ENCODE peak calls at places on chromosomes 6 and 20, in five cellular contexts. One of them, this sample, is unnamed.

GRCh38 chr20:61554617-61555016 is 302.6 kb downstream of the CDH4 start:
- DNase-seq in stimulated activated naive CD8-positive, alpha-beta T cell treated with anti-CD3 and anti-CD28 coated beads, Interleukin-15, amount 100 ng/mL, for 72 hours: no peak
- DNase-seq in foreskin fibroblast: no peak
- DNase-seq in Karpas-422: no peak
- DNase-seq in substantia nigra: no peak
- DNase-seq in this sample: no peak

GRCh38 chr6:13572240-13572639 is 2.2 kb upstream of the SIRT5 start:
- DNase-seq in Karpas-422: no peak
- DNase-seq in foreskin fibroblast: no peak
- DNase-seq in substantia nigra: no peak
- DNase-seq in stimulated activated naive CD8-positive, alpha-beta T cell treated with anti-CD3 and anti-CD28 coated beads, Interleukin-15, amount 100 ng/mL, for 72 hours: no peak
- DNase-seq in this sample: no peak

GRCh38 chr6:151160869-151161268 is 78.9 kb upstream of the AKAP12 start:
- DNase-seq in Karpas-422: peak; percentile 26
- DNase-seq in stimulated activated naive CD8-positive, alpha-beta T cell treated with anti-CD3 and anti-CD28 coated beads, Interleukin-15, amount 100 ng/mL, for 72 hours: no peak
- DNase-seq in foreskin fibroblast: no peak
- DNase-seq in substantia nigra: no peak
- DNase-seq in this sample: peak; percentile 51

GRCh38 chr20:58420798-58421496 is 31.9 kb downstream of the VAPB start:
- DNase-seq in foreskin fibroblast: peak; percentile 73
- DNase-seq in Karpas-422: no peak
- DNase-seq in substantia nigra: no peak
- DNase-seq in stimulated activated naive CD8-positive, alpha-beta T cell treated with anti-CD3 and anti-CD28 coated beads, Interleukin-15, amount 100 ng/mL, for 72 hours: no peak
- DNase-seq in this sample: peak; percentile 82

GRCh38 chr6:3732345-3733141 is 19.0 kb downstream of the PXDC1 start:
- DNase-seq in Karpas-422: peak; percentile 83
- DNase-seq in stimulated activated naive CD8-positive, alpha-beta T cell treated with anti-CD3 and anti-CD28 coated beads, Interleukin-15, amount 100 ng/mL, for 72 hours: peak; percentile 55
- DNase-seq in foreskin fibroblast: peak; percentile 75
- DNase-seq in substantia nigra: peak; percentile 66
- DNase-seq in this sample: peak; percentile 82

GRCh38 chr6:80625405-80625804 is 518.9 kb downstream of the BCKDHB start:
- DNase-seq in stimulated activated naive CD8-positive, alpha-beta T cell treated with anti-CD3 and anti-CD28 coated beads, Interleukin-15, amount 100 ng/mL, for 72 hours: no peak
- DNase-seq in substantia nigra: no peak
- DNase-seq in foreskin fibroblast: no peak
- DNase-seq in Karpas-422: no peak
- DNase-seq in this sample: no peak

GRCh38 chr6:1837868-1838267 is 228.2 kb downstream of the FOXC1 start:
- DNase-seq in Karpas-422: peak; percentile 9
- DNase-seq in foreskin fibroblast: no peak
- DNase-seq in substantia nigra: no peak
- DNase-seq in stimulated activated naive CD8-positive, alpha-beta T cell treated with anti-CD3 and anti-CD28 coated beads, Interleukin-15, amount 100 ng/mL, for 72 hours: no peak
- DNase-seq in this sample: peak; percentile 25

GRCh38 chr20:46400828-46401477 is 5.5 kb downstream of the ELMO2 start:
- DNase-seq in Karpas-422: peak; percentile 56
- DNase-seq in substantia nigra: no peak
- DNase-seq in stimulated activated naive CD8-positive, alpha-beta T cell treated with anti-CD3 and anti-CD28 coated beads, Interleukin-15, amount 100 ng/mL, for 72 hours: peak; percentile 23
- DNase-seq in foreskin fibroblast: peak; percentile 64
- DNase-seq in this sample: peak; percentile 15

GRCh38 chr6:90459225-90459758 is 127.6 kb downstream of the MAP3K7 start:
- DNase-seq in substantia nigra: no peak
- DNase-seq in stimulated activated naive CD8-positive, alpha-beta T cell treated with anti-CD3 and anti-CD28 coated beads, Interleukin-15, amount 100 ng/mL, for 72 hours: no peak
- DNase-seq in foreskin fibroblast: no peak
- DNase-seq in Karpas-422: peak; percentile 45
- DNase-seq in this sample: peak; percentile 74

GRCh38 chr6:146775227-146775626 is 176.5 kb downstream of the ADGB start:
- DNase-seq in substantia nigra: no peak
- DNase-seq in foreskin fibroblast: peak; percentile 5
- DNase-seq in stimulated activated naive CD8-positive, alpha-beta T cell treated with anti-CD3 and anti-CD28 coated beads, Interleukin-15, amount 100 ng/mL, for 72 hours: no peak
- DNase-seq in Karpas-422: peak; percentile 45
- DNase-seq in this sample: no peak

GRCh38 chr6:170025341-170026271 is 265.3 kb downstream of the DLL1 start:
- DNase-seq in substantia nigra: no peak
- DNase-seq in foreskin fibroblast: no peak
- DNase-seq in Karpas-422: no peak
- DNase-seq in stimulated activated naive CD8-positive, alpha-beta T cell treated with anti-CD3 and anti-CD28 coated beads, Interleukin-15, amount 100 ng/mL, for 72 hours: no peak
- DNase-seq in this sample: no peak

This sample was measured in epithelial cell of esophagus.